ENCODE peak calls at places on chromosomes 4 and X, in five cellular contexts. One of them, this sample, is unnamed.

GRCh38 chr4:182449186-182449880 is 206.1 kb downstream of the TENM3 start:
- DNase-seq in NAMALWA: no peak
- DNase-seq in left ventricle myocardium inferior: no peak
- DNase-seq in stimulated activated CD8-positive, alpha-beta memory T cell treated with anti-CD3 and anti-CD28 coated beads, Interleukin-4, amount 100 ng/mL, for 4 hours: no peak
- DNase-seq in dorsolateral prefrontal cortex: no peak
- DNase-seq in this sample: peak; percentile 60

GRCh38 chr4:1012031-1012739 is 759 bp downstream of the FGFRL1 start:
- DNase-seq in NAMALWA: no peak
- DNase-seq in left ventricle myocardium inferior: no peak
- DNase-seq in stimulated activated CD8-positive, alpha-beta memory T cell treated with anti-CD3 and anti-CD28 coated beads, Interleukin-4, amount 100 ng/mL, for 4 hours: no peak
- DNase-seq in dorsolateral prefrontal cortex: no peak
- DNase-seq in this sample: peak; percentile 56

GRCh38 chrX:45274576-45274975 is 73.9 kb upstream of the DIPK2B start:
- DNase-seq in NAMALWA: no peak
- DNase-seq in left ventricle myocardium inferior: no peak
- DNase-seq in stimulated activated CD8-positive, alpha-beta memory T cell treated with anti-CD3 and anti-CD28 coated beads, Interleukin-4, amount 100 ng/mL, for 4 hours: no peak
- DNase-seq in dorsolateral prefrontal cortex: no peak
- DNase-seq in this sample: no peak

GRCh38 chr4:186932196-186932595 is 208.5 kb upstream of the FAT1 start:
- DNase-seq in NAMALWA: no peak
- DNase-seq in left ventricle myocardium inferior: no peak
- DNase-seq in stimulated activated CD8-positive, alpha-beta memory T cell treated with anti-CD3 and anti-CD28 coated beads, Interleukin-4, amount 100 ng/mL, for 4 hours: no peak
- DNase-seq in dorsolateral prefrontal cortex: no peak
- DNase-seq in this sample: no peak

GRCh38 chr4:54940996-54941395 is 184.4 kb downstream of the KDR start:
- DNase-seq in NAMALWA: no peak
- DNase-seq in left ventricle myocardium inferior: no peak
- DNase-seq in stimulated activated CD8-positive, alpha-beta memory T cell treated with anti-CD3 and anti-CD28 coated beads, Interleukin-4, amount 100 ng/mL, for 4 hours: no peak
- DNase-seq in dorsolateral prefrontal cortex: no peak
- DNase-seq in this sample: no peak

GRCh38 chr4:145954924-145955339 is 16.3 kb upstream of the ZNF827 start:
- DNase-seq in NAMALWA: peak; percentile 9
- DNase-seq in left ventricle myocardium inferior: no peak
- DNase-seq in stimulated activated CD8-positive, alpha-beta memory T cell treated with anti-CD3 and anti-CD28 coated beads, Interleukin-4, amount 100 ng/mL, for 4 hours: no peak
- DNase-seq in dorsolateral prefrontal cortex: no peak
- DNase-seq in this sample: no peak

GRCh38 chrX:132181364-132181763 is 37.9 kb downstream of the RAP2C start:
- DNase-seq in NAMALWA: no peak
- DNase-seq in left ventricle myocardium inferior: peak; percentile 15
- DNase-seq in stimulated activated CD8-positive, alpha-beta memory T cell treated with anti-CD3 and anti-CD28 coated beads, Interleukin-4, amount 100 ng/mL, for 4 hours: no peak
- DNase-seq in dorsolateral prefrontal cortex: no peak
- DNase-seq in this sample: no peak

GRCh38 chr4:8197521-8197920 is 1.6 kb upstream of the SH3TC1 start:
- DNase-seq in NAMALWA: no peak
- DNase-seq in left ventricle myocardium inferior: no peak
- DNase-seq in stimulated activated CD8-positive, alpha-beta memory T cell treated with anti-CD3 and anti-CD28 coated beads, Interleukin-4, amount 100 ng/mL, for 4 hours: no peak
- DNase-seq in dorsolateral prefrontal cortex: no peak
- DNase-seq in this sample: no peak

GRCh38 chrX:123481908-123482873 is 250.7 kb downstream of the THOC2 start:
- DNase-seq in NAMALWA: no peak
- DNase-seq in left ventricle myocardium inferior: no peak
- DNase-seq in stimulated activated CD8-positive, alpha-beta memory T cell treated with anti-CD3 and anti-CD28 coated beads, Interleukin-4, amount 100 ng/mL, for 4 hours: no peak
- DNase-seq in dorsolateral prefrontal cortex: no peak
- DNase-seq in this sample: no peak

GRCh38 chr4:160370046-160370445 is 1267.2 kb downstream of the RAPGEF2 start:
- DNase-seq in NAMALWA: peak; percentile 5
- DNase-seq in left ventricle myocardium inferior: no peak
- DNase-seq in stimulated activated CD8-positive, alpha-beta memory T cell treated with anti-CD3 and anti-CD28 coated beads, Interleukin-4, amount 100 ng/mL, for 4 hours: no peak
- DNase-seq in dorsolateral prefrontal cortex: no peak
- DNase-seq in this sample: no peak

This sample was measured in COR-L47.